ENCODE peak calls at places on chromosome 16, in ten cellular contexts. K is ovary; A is H9; R is mesenchymal stem cell; C is uterus; T is A673; G is heart left ventricle; L is CD8-positive, alpha-beta memory T cell; Z is CD4-positive, alpha-beta memory T cell; B is heart right ventricle. V is an unnamed sample.

GRCh38 chr16:76081936-76082335 is 195.3 kb upstream of the CNTNAP4 start:
- DNase-seq in T (peak; percentile 0), B (no peak), R (no peak), Z (no peak), K (no peak), C (no peak), A (no peak), G (no peak), L (no peak), V (no peak)

GRCh38 chr16:26795184-26795583 is 271.5 kb upstream of the C16orf82 start:
- DNase-seq in C (no peak), K (no peak), G (no peak), B (no peak), R (no peak), L (no peak), A (peak; percentile 42), Z (no peak), T (peak; percentile 61), V (no peak)

GRCh38 chr16:66549284-66550131 is at the start of gene TK2:
- DNase-seq in B (peak; percentile 63), T (peak; percentile 75), C (peak; percentile 61), R (peak; percentile 69), Z (peak; percentile 44), K (peak; percentile 78), A (peak; percentile 74), L (peak; percentile 69), G (peak; percentile 73), V (peak; percentile 89)

GRCh38 chr16:67883872-67884261 is 818 bp upstream of the NRN1L start:
- DNase-seq in C (peak; percentile 52), R (no peak), L (peak; percentile 80), B (peak; percentile 36), T (peak; percentile 57), G (peak; percentile 48), K (peak; percentile 49), A (peak; percentile 86), Z (peak; percentile 73), V (peak; percentile 89)

GRCh38 chr16:67026570-67026969 is 2.4 kb upstream of the CBFB start:
- DNase-seq in L (no peak), A (no peak), B (no peak), Z (no peak), K (no peak), T (no peak), G (no peak), C (no peak), R (no peak), V (no peak)

GRCh38 chr16:66030036-66030435 is 336.5 kb upstream of the CDH5 start:
- DNase-seq in G (no peak), L (no peak), A (no peak), C (no peak), T (no peak), Z (no peak), K (peak; percentile 19), R (peak; percentile 68), B (no peak), V (peak; percentile 73)

GRCh38 chr16:55189179-55189578 is 134.8 kb upstream of the IRX6 start:
- DNase-seq in K (no peak), Z (no peak), A (no peak), G (no peak), T (no peak), B (no peak), L (no peak), R (no peak), C (no peak), V (no peak)

GRCh38 chr16:16136588-16136987 is 86.7 kb downstream of the ABCC6 start:
- DNase-seq in B (no peak), T (no peak), C (no peak), L (no peak), K (no peak), R (no peak), Z (no peak), G (no peak), A (no peak), V (no peak)

GRCh38 chr16:85192736-85193493 is 80.6 kb upstream of the CIBAR2 start:
- DNase-seq in T (no peak), Z (no peak), A (no peak), G (no peak), R (peak; percentile 55), B (no peak), C (no peak), L (no peak), K (no peak), V (no peak)

GRCh38 chr16:85195884-85196816 is 83.9 kb upstream of the CIBAR2 start:
- DNase-seq in B (no peak), R (no peak), Z (no peak), T (no peak), G (no peak), C (peak; percentile 73), K (peak; percentile 85), A (no peak), L (no peak), V (no peak)

GRCh38 chr16:85193876-85194275 is 81.6 kb upstream of the CIBAR2 start:
- DNase-seq in K (no peak), C (no peak), R (no peak), Z (no peak), A (no peak), B (no peak), G (no peak), L (no peak), T (no peak), V (no peak)

GRCh38 chr16:85195271-85195647 is 83.0 kb upstream of the CIBAR2 start:
- DNase-seq in K (no peak), B (no peak), L (no peak), A (no peak), T (no peak), Z (no peak), R (no peak), G (no peak), C (no peak), V (no peak)

GRCh38 chr16:85194528-85195270 is 82.4 kb upstream of the CIBAR2 start:
- DNase-seq in Z (no peak), A (no peak), K (no peak), B (no peak), T (no peak), G (no peak), R (no peak), C (no peak), L (no peak), V (no peak)
- H3K4me1 ChIP-seq in Z (no peaks in the 10 kb centered on the region), A (no peaks in the 10 kb centered on the region), K (peaks cover 41% of the 10 kb centered on the region), B (peaks cover 43% of the 10 kb centered on the region), T (no peaks in the 10 kb centered on the region), G (peaks cover 11% of the 10 kb centered on the region), R (peaks cover 20% of the 10 kb centered on the region), C (peaks cover 26% of the 10 kb centered on the region), L (no peaks in the 10 kb centered on the region), V (no peaks in the 10 kb centered on the region)

GRCh38 chr16:88365244-88365865 is 17.4 kb upstream of the ZNF469 start:
- DNase-seq in T (no peak), B (no peak), R (no peak), Z (no peak), C (no peak), K (no peak), G (no peak), L (peak; percentile 28), A (no peak), V (peak; percentile 21)

GRCh38 chr16:88367560-88367959 is 15.2 kb upstream of the ZNF469 start:
- DNase-seq in A (no peak), K (no peak), B (no peak), C (no peak), L (peak; percentile 26), T (no peak), R (no peak), Z (no peak), G (no peak), V (no peak)

GRCh38 chr16:88366704-88367047 is 16.1 kb upstream of the ZNF469 start:
- DNase-seq in B (no peak), G (no peak), C (no peak), R (no peak), T (no peak), A (no peak), L (no peak), Z (no peak), K (no peak), V (no peak)

GRCh38 chr16:88368036-88368435 is 14.7 kb upstream of the ZNF469 start:
- DNase-seq in G (no peak), L (peak; percentile 20), C (no peak), K (no peak), T (no peak), B (no peak), R (no peak), A (no peak), Z (no peak), V (no peak)

GRCh38 chr16:88366032-88366703 is 16.6 kb upstream of the ZNF469 start:
- DNase-seq in K (no peak), Z (no peak), L (no peak), B (no peak), R (no peak), G (no peak), C (no peak), T (no peak), A (no peak), V (no peak)
- H3K9me3 ChIP-seq in K (no peaks in the 10 kb centered on the region), Z (no peaks in the 10 kb centered on the region), L (peaks cover 9% of the 10 kb centered on the region), B (peaks cover 16% of the 10 kb centered on the region), R (peaks cover 15% of the 10 kb centered on the region), G (no peaks in the 10 kb centered on the region), C (no peaks in the 10 kb centered on the region), T (no peaks in the 10 kb centered on the region), A (no peaks in the 10 kb centered on the region), V (peaks cover 1% of the 10 kb centered on the region)

DNA sequence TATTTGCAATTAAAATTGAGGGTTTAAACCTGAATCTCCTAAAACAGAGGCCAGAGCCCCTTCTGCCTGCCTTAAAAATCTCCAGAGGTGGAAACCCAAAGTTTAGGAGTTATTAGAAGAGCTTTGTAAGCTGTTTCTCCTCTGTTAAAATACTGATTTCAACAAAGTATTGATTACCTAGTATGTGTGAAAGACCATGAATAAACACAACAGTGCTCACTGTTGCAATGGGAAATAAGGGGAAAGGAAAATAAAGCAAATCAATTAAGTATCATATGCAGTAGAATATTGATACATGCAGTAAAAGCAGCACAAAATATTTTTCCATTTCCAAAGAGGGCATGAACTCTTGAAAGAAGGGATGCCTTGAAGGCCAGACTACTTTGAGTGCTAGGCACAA is 14.7 kb downstream of the CDR2 start:
- DNase-seq in C (no peak), R (no peak), B (no peak), L (no peak), G (no peak), A (no peak), Z (no peak), K (no peak), T (no peak), V (no peak)
- H3K27ac ChIP-seq in C (no peak overlapping the region), R (no peak overlapping the region), B (no peak overlapping the region), L (no peak overlapping the region), G (no peak overlapping the region), A (no peak overlapping the region), Z (peak overlapping the region; percentile 12), K (no peak overlapping the region), T (no peak overlapping the region), V (no peak overlapping the region)

GRCh38 chr16:73051216-73051615 is 3.3 kb upstream of the ZFHX3 start:
- DNase-seq in R (no peak), L (no peak), K (no peak), G (no peak), C (no peak), T (no peak), Z (no peak), A (no peak), B (no peak), V (no peak)

GRCh38 chr16:73050115-73051099 is 2.5 kb upstream of the ZFHX3 start:
- DNase-seq in A (no peak), G (no peak), L (no peak), C (no peak), Z (no peak), B (no peak), K (no peak), R (no peak), T (no peak), V (no peak)

GRCh38 chr16:73047536-73048291 is at the start of gene ZFHX3:
- DNase-seq in A (peak; percentile 83), L (no peak), C (peak; percentile 69), T (peak; percentile 82), Z (no peak), B (peak; percentile 68), R (peak; percentile 70), K (peak; percentile 48), G (peak; percentile 78), V (peak; percentile 90)

GRCh38 chr16:73048292-73049050 is 543 bp upstream of the ZFHX3 start:
- DNase-seq in G (peak; percentile 74), L (no peak), B (peak; percentile 72), C (no peak), K (peak; percentile 29), Z (no peak), T (peak; percentile 31), A (no peak), R (peak; percentile 51), V (peak; percentile 74)

DNA sequence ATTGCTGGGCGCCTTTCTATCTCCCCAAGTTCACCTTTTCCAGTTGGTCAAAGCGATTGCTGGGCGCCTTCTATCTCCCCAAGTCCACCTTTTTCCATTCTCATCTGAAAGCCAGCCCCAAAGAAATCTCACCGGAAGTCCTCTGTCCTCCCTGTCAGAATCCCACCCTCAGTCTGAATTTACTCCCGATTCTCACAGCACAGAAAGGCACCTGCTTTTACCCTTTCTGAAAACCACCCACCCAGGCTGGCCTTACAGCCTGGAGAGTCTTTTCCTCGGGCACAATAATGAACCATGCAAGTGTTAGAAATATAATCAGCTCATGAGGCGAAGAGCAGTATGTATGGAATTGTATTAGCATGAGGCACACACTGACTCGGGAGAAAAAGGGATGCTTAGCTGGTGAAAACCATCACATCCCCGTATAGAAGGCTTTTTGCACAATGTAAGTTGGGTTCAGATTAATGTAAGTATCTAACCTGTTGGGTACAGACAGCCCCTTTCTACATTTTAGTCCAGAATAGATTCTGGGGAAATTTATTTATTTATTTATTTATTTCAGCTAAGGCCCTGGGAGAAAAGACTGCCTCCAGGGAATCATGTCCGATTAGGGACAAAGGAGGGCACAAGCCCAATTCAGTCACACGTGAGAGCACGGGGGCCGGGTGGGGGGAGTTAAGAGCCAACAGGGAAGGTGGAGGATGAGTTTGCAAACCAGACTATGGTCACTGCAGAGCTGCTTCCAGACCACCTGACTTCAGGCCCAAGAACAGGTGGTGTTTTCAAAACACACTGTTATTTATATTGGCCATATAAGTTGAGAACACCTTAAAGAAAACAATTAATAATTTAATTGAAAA is 1.4 kb upstream of the ZFHX3 start:
- DNase-seq in G (no peak), C (no peak), Z (no peak), R (no peak), K (no peak), B (no peak), A (no peak), T (no peak), L (no peak), V (peak; percentile 34)
- H3K4me1 ChIP-seq in G (peaks cover 24% of the 10 kb centered on the region), C (peaks cover 20% of the 10 kb centered on the region), Z (no peaks in the 10 kb centered on the region), R (peaks cover 23% of the 10 kb centered on the region), K (peaks cover 9% of the 10 kb centered on the region), B (peaks cover 81% of the 10 kb centered on the region), A (peaks cover 13% of the 10 kb centered on the region), T (peaks cover 71% of the 10 kb centered on the region), L (no peaks in the 10 kb centered on the region), V (no peaks in the 10 kb centered on the region)

V was measured in aorta.